ENCODE peak calls at places on chromosome 15, in six cellular contexts. Q is WERI-Rb-1, M is endothelial cell of umbilical vein, T is HL-60, Z is right atrium auricular region, D is caudate nucleus. H is an unnamed sample.

GRCh38 chr15:62969442-62970089 is 73.0 kb upstream of the TPM1 start:
- DNase-seq in Q (no peak), M (no peak), T (no peak), Z (no peak), D (no peak), H (no peak)

GRCh38 chr15:58517252-58517681 is 85.5 kb downstream of the LIPC start:
- DNase-seq in Q (no peak), M (peak; percentile 5), T (no peak), Z (no peak), D (no peak), H (no peak)

GRCh38 chr15:44718927-44719292 is 7.6 kb downstream of the B2M start:
- DNase-seq in Q (no peak), M (no peak), T (no peak), Z (no peak), D (no peak), H (no peak)

GRCh38 chr15:59200560-59200959 is 6.1 kb upstream of the LDHAL6B start:
- DNase-seq in Q (no peak), M (no peak), T (no peak), Z (no peak), D (no peak), H (no peak)

GRCh38 chr15:63939531-63940130 is 105.9 kb upstream of the HERC1 start:
- DNase-seq in Q (no peak), M (peak; percentile 98), T (no peak), Z (peak; percentile 59), D (no peak), H (no peak)

GRCh38 chr15:68258684-68259083 is 18.9 kb upstream of the FEM1B start:
- DNase-seq in Q (no peak), M (no peak), T (no peak), Z (no peak), D (no peak), H (no peak)

GRCh38 chr15:64681424-64682024 is 93.9 kb downstream of the RBPMS2 start:
- DNase-seq in Q (peak; percentile 78), M (peak; percentile 70), T (peak; percentile 52), Z (no peak), D (no peak), H (no peak)

GRCh38 chr15:80967451-80967850 is 22.2 kb downstream of the MESD start:
- DNase-seq in Q (no peak), M (no peak), T (no peak), Z (peak; percentile 44), D (no peak), H (no peak)

GRCh38 chr15:58574612-58575011 is 142.8 kb downstream of the LIPC start:
- DNase-seq in Q (no peak), M (no peak), T (peak; percentile 9), Z (no peak), D (no peak), H (no peak)

GRCh38 chr15:99118801-99119546 is 14.1 kb downstream of the SYNM start:
- DNase-seq in Q (no peak), M (no peak), T (no peak), Z (no peak), D (no peak), H (no peak)
- H3K27ac ChIP-seq in Q (no peak overlapping the region), M (no peak overlapping the region), T (no peak overlapping the region), Z (peak overlapping the region; percentile 23), D (no peak overlapping the region), H (no peak overlapping the region)

GRCh38 chr15:85314139-85314538 is 66.3 kb upstream of the AKAP13 start:
- DNase-seq in Q (no peak), M (no peak), T (no peak), Z (no peak), D (no peak), H (no peak)
- H3K27ac ChIP-seq in Q (no peak overlapping the region), M (no peak overlapping the region), T (no peak overlapping the region), Z (no peak overlapping the region), D (no peak overlapping the region), H (no peak overlapping the region)

GRCh38 chr15:60696523-60696859 is 217.5 kb upstream of the ICE2 start:
- DNase-seq in Q (no peak), M (no peak), T (no peak), Z (no peak), D (no peak), H (no peak)
- H3K27ac ChIP-seq in Q (no peak overlapping the region), M (no peak overlapping the region), T (no peak overlapping the region), Z (no peak overlapping the region), D (no peak overlapping the region), H (no peak overlapping the region)

GRCh38 chr15:31373970-31374369 is 47.3 kb downstream of the KLF13 start:
- DNase-seq in Q (no peak), M (no peak), T (no peak), Z (no peak), D (no peak), H (no peak)

GRCh38 chr15:31371520-31372240 is 45.0 kb downstream of the KLF13 start:
- DNase-seq in Q (no peak), M (no peak), T (no peak), Z (no peak), D (no peak), H (no peak)

GRCh38 chr15:31373096-31373865 is 46.6 kb downstream of the KLF13 start:
- DNase-seq in Q (no peak), M (no peak), T (no peak), Z (no peak), D (no peak), H (no peak)

GRCh38 chr15:31374489-31374888 is 47.9 kb downstream of the KLF13 start:
- DNase-seq in Q (no peak), M (no peak), T (no peak), Z (no peak), D (no peak), H (no peak)

GRCh38 chr15:31372635-31373091 is 46.0 kb downstream of the KLF13 start:
- DNase-seq in Q (no peak), M (no peak), T (no peak), Z (peak; percentile 89), D (peak; percentile 45), H (peak; percentile 59)
- H3K27ac ChIP-seq in Q (no peak overlapping the region), M (no peak overlapping the region), T (no peak overlapping the region), Z (peak overlapping the region; percentile 96), D (no peak overlapping the region), H (peak overlapping the region; percentile 74)

DNA sequence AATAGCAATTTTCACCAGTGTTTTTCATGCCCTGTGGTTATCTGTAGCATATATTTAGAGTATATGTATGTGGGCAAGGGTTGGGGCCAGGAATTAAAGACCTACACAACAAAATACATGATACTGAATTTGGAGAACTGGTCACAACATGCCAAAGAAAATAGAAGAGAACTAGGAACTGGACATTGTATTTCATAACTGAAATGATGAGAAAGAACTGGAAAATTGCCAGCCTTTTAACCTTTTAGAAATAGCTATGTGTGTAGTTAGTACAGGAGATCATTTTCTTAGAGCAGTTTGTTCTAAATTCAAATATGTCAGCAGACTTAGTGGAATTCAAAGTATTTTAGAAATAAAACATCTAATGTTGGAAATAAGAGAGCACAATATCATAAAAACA is 227.1 kb upstream of the CGNL1 start:
- DNase-seq in Q (no peak), M (peak; percentile 49), T (no peak), Z (no peak), D (no peak), H (no peak)
- H3K27ac ChIP-seq in Q (no peak overlapping the region), M (no peak overlapping the region), T (no peak overlapping the region), Z (no peak overlapping the region), D (no peak overlapping the region), H (no peak overlapping the region)

GRCh38 chr15:41942886-41943285 is 29.5 kb downstream of the EHD4 start:
- DNase-seq in Q (no peak), M (no peak), T (no peak), Z (no peak), D (no peak), H (no peak)

GRCh38 chr15:41943543-41944312 is 28.6 kb downstream of the EHD4 start:
- DNase-seq in Q (no peak), M (no peak), T (no peak), Z (no peak), D (no peak), H (no peak)

GRCh38 chr15:41940441-41940857 is 31.9 kb downstream of the EHD4 start:
- DNase-seq in Q (no peak), M (peak; percentile 92), T (no peak), Z (no peak), D (no peak), H (no peak)

GRCh38 chr15:41939986-41940385 is 32.4 kb downstream of the EHD4 start:
- DNase-seq in Q (no peak), M (no peak), T (no peak), Z (no peak), D (no peak), H (no peak)

DNA sequence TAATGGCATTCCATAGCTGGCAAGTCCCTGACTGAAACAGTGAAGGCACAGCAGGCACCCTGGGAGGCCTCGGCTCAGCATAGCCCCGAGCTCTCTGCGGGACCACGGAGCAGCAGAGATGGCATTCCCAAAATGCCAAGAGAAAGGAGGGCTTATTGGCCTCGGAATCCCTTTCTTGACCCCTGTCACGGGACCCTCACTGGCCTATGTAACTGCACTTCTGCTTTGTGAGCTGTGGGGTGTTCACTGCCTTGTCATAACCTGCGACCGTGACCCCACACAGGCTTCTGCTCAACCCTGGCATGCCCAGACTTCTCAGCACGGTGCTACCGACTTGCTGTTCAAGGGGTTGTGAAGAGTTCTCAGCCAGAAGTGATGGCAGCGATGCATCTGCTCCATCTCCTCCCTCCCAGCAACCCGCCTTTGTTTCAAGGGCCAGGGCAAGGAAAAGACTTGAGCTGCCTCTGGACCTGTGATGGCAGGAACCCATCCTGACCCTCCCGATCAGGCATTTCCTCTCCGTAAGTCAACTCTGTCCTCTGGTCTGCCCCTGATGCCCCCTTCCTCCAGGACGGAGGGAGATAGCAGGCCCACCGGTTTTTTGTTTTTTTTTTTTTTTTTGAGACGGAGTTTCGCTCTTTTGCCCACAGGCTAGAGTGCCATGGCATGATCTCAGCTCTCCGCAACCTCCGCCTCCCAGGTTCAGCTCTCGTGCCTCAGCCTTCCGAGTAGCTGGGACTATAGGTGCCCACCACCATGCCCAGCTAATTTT is 30.5 kb downstream of the EHD4 start:
- DNase-seq in Q (no peak), M (no peak), T (no peak), Z (no peak), D (no peak), H (no peak)
- H3K27ac ChIP-seq in Q (no peak overlapping the region), M (peak overlapping the region; percentile 99), T (no peak overlapping the region), Z (no peak overlapping the region), D (no peak overlapping the region), H (no peak overlapping the region)